ENCODE peak calls at places on chromosomes 1 and 21, in six cellular contexts. W is transverse colon; H is lower lobe of right lung; S is body of pancreas; Q is fibroblast of lung; K is CD8-positive, alpha-beta T cell. B is an unnamed sample.

GRCh38 chr1:156804572-156805243 is 11.9 kb downstream of the SH2D2A start:
- DNase-seq in W (no peak), H (no peak), S (no peak), Q (peak), K (no peak), B (peak)

GRCh38 chr1:6185635-6186382 is 5.7 kb upstream of the CHD5 start:
- DNase-seq in W (no peak), H (no peak), S (no peak), Q (peak), K (no peak), B (peak)

GRCh38 chr1:155979525-155980343 is 1.4 kb upstream of the ARHGEF2 start:
- DNase-seq in W (peak), H (no peak), S (no peak), Q (no peak), K (no peak), B (no peak)

GRCh38 chr1:25563330-25564215 is 20.2 kb downstream of the LDLRAP1 start:
- DNase-seq in W (no peak), H (no peak), S (no peak), Q (no peak), K (no peak), B (no peak)

GRCh38 chr1:94701796-94702439 is 118.2 kb upstream of the SLC44A3 start:
- DNase-seq in W (no peak), H (no peak), S (no peak), Q (no peak), K (no peak), B (peak)

GRCh38 chr1:232979596-232979995 is 29.2 kb downstream of the NTPCR start:
- DNase-seq in W (no peak), H (no peak), S (no peak), Q (no peak), K (no peak), B (no peak)

GRCh38 chr1:214727274-214727673 is 124.3 kb downstream of the CENPF start:
- DNase-seq in W (no peak), H (no peak), S (no peak), Q (no peak), K (no peak), B (no peak)

GRCh38 chr21:35697321-35697808 is 363.0 kb downstream of the SETD4 start:
- DNase-seq in W (peak), H (peak), S (peak), Q (peak), K (peak), B (peak)

GRCh38 chr1:165858364-165858823 is 31.0 kb downstream of the UCK2 start:
- DNase-seq in W (no peak), H (no peak), S (peak), Q (no peak), K (no peak), B (no peak)

GRCh38 chr1:89754518-89754917 is 66.3 kb upstream of the LRRC8D start:
- DNase-seq in W (no peak), H (no peak), S (no peak), Q (no peak), K (no peak), B (no peak)

GRCh38 chr21:29465528-29465927 is 166.8 kb downstream of the BACH1 start:
- DNase-seq in W (no peak), H (no peak), S (no peak), Q (no peak), K (no peak), B (no peak)

GRCh38 chr1:243731974-243732373 is 118.1 kb downstream of the AKT3 start:
- DNase-seq in W (no peak), H (no peak), S (no peak), Q (peak), K (no peak), B (peak)

GRCh38 chr1:208044568-208045241 is 133.8 kb upstream of the CD34 start:
- DNase-seq in W (no peak), H (no peak), S (peak), Q (no peak), K (no peak), B (no peak)

GRCh38 chr21:42321231-42321630 is 6.0 kb upstream of the TFF3 start:
- DNase-seq in W (no peak), H (no peak), S (no peak), Q (no peak), K (no peak), B (no peak)

GRCh38 chr1:180252638-180253536 is 22.8 kb downstream of the LHX4 start:
- DNase-seq in W (peak), H (peak), S (peak), Q (peak), K (peak), B (peak)

GRCh38 chr1:169517544-169518186 is 31.9 kb upstream of the SLC19A2 start:
- DNase-seq in W (peak), H (no peak), S (no peak), Q (no peak), K (no peak), B (no peak)

GRCh38 chr1:203742446-203742845 is 22.5 kb upstream of the LAX1 start:
- DNase-seq in W (no peak), H (no peak), S (no peak), Q (no peak), K (no peak), B (no peak)

GRCh38 chr1:38962113-38962512 is 20.5 kb upstream of the RHBDL2 start:
- DNase-seq in W (no peak), H (no peak), S (no peak), Q (peak), K (no peak), B (peak)

GRCh38 chr1:24762133-24762676 is 17.0 kb downstream of the CLIC4 start:
- DNase-seq in W (no peak), H (no peak), S (no peak), Q (peak), K (no peak), B (no peak)

GRCh38 chr1:162381941-162382750 is 618 bp downstream of the C1orf226 start:
- DNase-seq in W (peak), H (no peak), S (no peak), Q (no peak), K (no peak), B (no peak)

GRCh38 chr1:99590578-99591209 is 55.2 kb upstream of the PALMD start:
- DNase-seq in W (no peak), H (no peak), S (no peak), Q (peak), K (no peak), B (peak)

GRCh38 chr1:231162300-231162969 is 577 bp downstream of the TRIM67 start:
- DNase-seq in W (peak), H (peak), S (peak), Q (peak), K (peak), B (peak)

GRCh38 chr1:69055223-69055622 is 512.5 kb upstream of the LRRC7 start:
- DNase-seq in W (no peak), H (no peak), S (no peak), Q (peak), K (no peak), B (no peak)

GRCh38 chr1:55981015-55981635 is 598.2 kb downstream of the PLPP3 start:
- DNase-seq in W (no peak), H (no peak), S (no peak), Q (peak), K (no peak), B (no peak)

GRCh38 chr21:37006521-37007291 is at the start of gene RIPPLY3:
- DNase-seq in W (no peak), H (no peak), S (no peak), Q (peak), K (no peak), B (peak)

GRCh38 chr1:173489929-173490328 is 12.8 kb downstream of the PRDX6 start:
- DNase-seq in W (no peak), H (no peak), S (no peak), Q (no peak), K (no peak), B (no peak)

GRCh38 chr1:154962238-154962678 is 676 bp upstream of the PYGO2 start:
- DNase-seq in W (peak), H (peak), S (peak), Q (no peak), K (no peak), B (peak)

GRCh38 chr1:25565188-25565591 is 21.8 kb downstream of the LDLRAP1 start:
- DNase-seq in W (no peak), H (no peak), S (no peak), Q (peak), K (peak), B (peak)

GRCh38 chr1:10631811-10632481 is 157.2 kb downstream of the PEX14 start:
- DNase-seq in W (no peak), H (peak), S (no peak), Q (no peak), K (no peak), B (no peak)

GRCh38 chr1:170863600-170863999 is 71.7 kb upstream of the MROH9 start:
- DNase-seq in W (no peak), H (no peak), S (no peak), Q (no peak), K (no peak), B (no peak)

GRCh38 chr1:170866646-170867045 is 68.7 kb upstream of the MROH9 start:
- DNase-seq in W (no peak), H (no peak), S (no peak), Q (no peak), K (no peak), B (no peak)

GRCh38 chr1:170864238-170864637 is 71.1 kb upstream of the MROH9 start:
- DNase-seq in W (no peak), H (no peak), S (no peak), Q (peak), K (no peak), B (peak)

GRCh38 chr1:170864784-170865538 is 70.4 kb upstream of the MROH9 start:
- DNase-seq in W (no peak), H (no peak), S (no peak), Q (no peak), K (no peak), B (peak)
- H3K4me3 ChIP-seq in W (no peak), H (no peak), S (no peak), Q (no peak), K (no peak), B (no peak)

GRCh38 chr21:46108827-46109226 is 10.9 kb downstream of the COL6A2 start:
- DNase-seq in W (no peak), H (no peak), S (peak), Q (no peak), K (peak), B (no peak)
- H3K4me3 ChIP-seq in W (no peak), H (no peak), S (no peak), Q (no peak), K (no peak), B (no peak)

GRCh38 chr1:241391926-241392710 is 35.1 kb upstream of the RGS7 start:
- DNase-seq in W (no peak), H (no peak), S (no peak), Q (no peak), K (no peak), B (peak)
- H3K4me3 ChIP-seq in W (no peak), H (no peak), S (no peak), Q (no peak), K (no peak), B (no peak)

GRCh38 chr1:186057086-186057485 is 318.0 kb downstream of the TPR start:
- DNase-seq in W (no peak), H (no peak), S (no peak), Q (no peak), K (no peak), B (no peak)

GRCh38 chr1:186060226-186060625 is 314.8 kb downstream of the TPR start:
- DNase-seq in W (no peak), H (no peak), S (no peak), Q (no peak), K (no peak), B (no peak)

GRCh38 chr1:186059311-186059710 is 315.7 kb downstream of the TPR start:
- DNase-seq in W (no peak), H (no peak), S (no peak), Q (peak), K (no peak), B (no peak)

GRCh38 chr1:186063091-186063657 is 311.9 kb downstream of the TPR start:
- DNase-seq in W (no peak), H (no peak), S (no peak), Q (no peak), K (no peak), B (no peak)

GRCh38 chr1:186059752-186060151 is 315.3 kb downstream of the TPR start:
- DNase-seq in W (no peak), H (no peak), S (no peak), Q (peak), K (no peak), B (no peak)
- H3K4me3 ChIP-seq in W (no peak), H (no peak), S (no peak), Q (no peak), K (no peak), B (no peak)

B was measured in astrocyte of the spinal cord.